ENCODE peak calls at places on chromosomes 1 and 21, in seven cellular contexts. One of them, this sample, is unnamed.

GRCh38 chr1:240234477-240235225 is 143.0 kb downstream of the FMN2 start:
- DNase-seq in ovary: no peak
- DNase-seq in uterus: no peak
- DNase-seq in GM23338: no peak
- DNase-seq in IMR-90: peak
- DNase-seq in AG10803: peak
- DNase-seq in naive thymus-derived CD4-positive, alpha-beta T cell: no peak
- DNase-seq in this sample: no peak

GRCh38 chr1:34785231-34785874 is 4.3 kb downstream of the GJB3 start:
- DNase-seq in ovary: no peak
- DNase-seq in naive thymus-derived CD4-positive, alpha-beta T cell: no peak
- DNase-seq in uterus: no peak
- DNase-seq in AG10803: no peak
- DNase-seq in GM23338: no peak
- DNase-seq in IMR-90: no peak
- DNase-seq in this sample: no peak

GRCh38 chr1:43232071-43232470 is 37.7 kb upstream of the TMEM125 start:
- DNase-seq in ovary: no peak
- DNase-seq in AG10803: peak
- DNase-seq in naive thymus-derived CD4-positive, alpha-beta T cell: no peak
- DNase-seq in GM23338: no peak
- DNase-seq in uterus: no peak
- DNase-seq in IMR-90: peak
- DNase-seq in this sample: no peak

GRCh38 chr1:192589813-192590212 is 14.2 kb downstream of the RGS1 start:
- DNase-seq in GM23338: no peak
- DNase-seq in uterus: no peak
- DNase-seq in IMR-90: peak
- DNase-seq in naive thymus-derived CD4-positive, alpha-beta T cell: no peak
- DNase-seq in ovary: no peak
- DNase-seq in AG10803: peak
- DNase-seq in this sample: no peak

GRCh38 chr1:93690921-93691789 is 9.5 kb upstream of the BCAR3 start:
- DNase-seq in IMR-90: no peak
- DNase-seq in naive thymus-derived CD4-positive, alpha-beta T cell: no peak
- DNase-seq in GM23338: peak
- DNase-seq in ovary: no peak
- DNase-seq in AG10803: no peak
- DNase-seq in uterus: no peak
- DNase-seq in this sample: no peak

GRCh38 chr1:24107462-24108225 is 4.3 kb downstream of the MYOM3 start:
- DNase-seq in uterus: no peak
- DNase-seq in IMR-90: peak
- DNase-seq in ovary: no peak
- DNase-seq in naive thymus-derived CD4-positive, alpha-beta T cell: no peak
- DNase-seq in AG10803: peak
- DNase-seq in GM23338: no peak
- DNase-seq in this sample: no peak

GRCh38 chr1:246081138-246081702 is 425.9 kb downstream of the SMYD3 start:
- DNase-seq in AG10803: no peak
- DNase-seq in GM23338: no peak
- DNase-seq in uterus: no peak
- DNase-seq in naive thymus-derived CD4-positive, alpha-beta T cell: no peak
- DNase-seq in ovary: no peak
- DNase-seq in IMR-90: no peak
- DNase-seq in this sample: no peak

GRCh38 chr1:64043328-64043727 is 160.1 kb upstream of the UBE2U start:
- DNase-seq in AG10803: peak
- DNase-seq in IMR-90: no peak
- DNase-seq in naive thymus-derived CD4-positive, alpha-beta T cell: no peak
- DNase-seq in ovary: no peak
- DNase-seq in uterus: no peak
- DNase-seq in GM23338: no peak
- DNase-seq in this sample: no peak

GRCh38 chr1:191831572-191831971 is 326.7 kb upstream of the RGS18 start:
- DNase-seq in naive thymus-derived CD4-positive, alpha-beta T cell: no peak
- DNase-seq in AG10803: no peak
- DNase-seq in GM23338: peak
- DNase-seq in ovary: no peak
- DNase-seq in uterus: no peak
- DNase-seq in IMR-90: no peak
- DNase-seq in this sample: no peak

GRCh38 chr1:204307334-204307883 is 52.3 kb downstream of the PLEKHA6 start:
- DNase-seq in ovary: peak
- DNase-seq in AG10803: peak
- DNase-seq in IMR-90: peak
- DNase-seq in naive thymus-derived CD4-positive, alpha-beta T cell: no peak
- DNase-seq in uterus: peak
- DNase-seq in GM23338: peak
- DNase-seq in this sample: peak

GRCh38 chr1:202029171-202029665 is 18.8 kb downstream of the ELF3 start:
- DNase-seq in AG10803: peak
- DNase-seq in IMR-90: peak
- DNase-seq in uterus: no peak
- DNase-seq in naive thymus-derived CD4-positive, alpha-beta T cell: no peak
- DNase-seq in GM23338: no peak
- DNase-seq in ovary: no peak
- DNase-seq in this sample: no peak

GRCh38 chr1:241675983-241676382 is 23.9 kb downstream of the WDR64 start:
- DNase-seq in ovary: no peak
- DNase-seq in AG10803: no peak
- DNase-seq in naive thymus-derived CD4-positive, alpha-beta T cell: no peak
- DNase-seq in GM23338: no peak
- DNase-seq in uterus: no peak
- DNase-seq in IMR-90: no peak
- DNase-seq in this sample: no peak

GRCh38 chr1:20726932-20727745 is 5.4 kb downstream of the SH2D5 start:
- DNase-seq in ovary: peak
- DNase-seq in naive thymus-derived CD4-positive, alpha-beta T cell: no peak
- DNase-seq in IMR-90: no peak
- DNase-seq in uterus: no peak
- DNase-seq in GM23338: no peak
- DNase-seq in AG10803: no peak
- DNase-seq in this sample: peak

GRCh38 chr1:94240822-94241221 is 3.4 kb upstream of the ARHGAP29 start:
- DNase-seq in AG10803: no peak
- DNase-seq in uterus: no peak
- DNase-seq in GM23338: peak
- DNase-seq in naive thymus-derived CD4-positive, alpha-beta T cell: no peak
- DNase-seq in IMR-90: peak
- DNase-seq in ovary: no peak
- DNase-seq in this sample: no peak

GRCh38 chr1:44114098-44114497 is 4.5 kb upstream of the KLF17 start:
- DNase-seq in IMR-90: no peak
- DNase-seq in naive thymus-derived CD4-positive, alpha-beta T cell: no peak
- DNase-seq in AG10803: no peak
- DNase-seq in GM23338: no peak
- DNase-seq in uterus: no peak
- DNase-seq in ovary: no peak
- DNase-seq in this sample: no peak

GRCh38 chr1:22930235-22930912 is 42.3 kb downstream of the LACTBL1 start:
- DNase-seq in naive thymus-derived CD4-positive, alpha-beta T cell: no peak
- DNase-seq in AG10803: peak
- DNase-seq in uterus: no peak
- DNase-seq in GM23338: peak
- DNase-seq in ovary: peak
- DNase-seq in IMR-90: peak
- DNase-seq in this sample: peak

GRCh38 chr1:151009206-151009587 is 948 bp downstream of the PRUNE1 start:
- DNase-seq in IMR-90: peak
- DNase-seq in naive thymus-derived CD4-positive, alpha-beta T cell: no peak
- DNase-seq in GM23338: no peak
- DNase-seq in uterus: no peak
- DNase-seq in ovary: no peak
- DNase-seq in AG10803: peak
- DNase-seq in this sample: no peak

GRCh38 chr1:182217071-182217470 is 155.6 kb upstream of the ZNF648 start:
- DNase-seq in IMR-90: peak
- DNase-seq in AG10803: peak
- DNase-seq in ovary: no peak
- DNase-seq in uterus: no peak
- DNase-seq in naive thymus-derived CD4-positive, alpha-beta T cell: no peak
- DNase-seq in GM23338: no peak
- DNase-seq in this sample: no peak

GRCh38 chr1:18724001-18724411 is 93.4 kb downstream of the PAX7 start:
- DNase-seq in ovary: no peak
- DNase-seq in GM23338: peak
- DNase-seq in IMR-90: no peak
- DNase-seq in uterus: no peak
- DNase-seq in naive thymus-derived CD4-positive, alpha-beta T cell: no peak
- DNase-seq in AG10803: no peak
- DNase-seq in this sample: no peak

GRCh38 chr1:151513626-151514101 is 2.5 kb downstream of the CGN start:
- DNase-seq in uterus: no peak
- DNase-seq in GM23338: peak
- DNase-seq in IMR-90: peak
- DNase-seq in AG10803: no peak
- DNase-seq in ovary: no peak
- DNase-seq in naive thymus-derived CD4-positive, alpha-beta T cell: peak
- DNase-seq in this sample: no peak

GRCh38 chr1:46996659-46997281 is 26.7 kb upstream of the CYP4X1 start:
- DNase-seq in ovary: no peak
- DNase-seq in naive thymus-derived CD4-positive, alpha-beta T cell: no peak
- DNase-seq in GM23338: no peak
- DNase-seq in uterus: no peak
- DNase-seq in AG10803: no peak
- DNase-seq in IMR-90: no peak
- DNase-seq in this sample: no peak

DNA sequence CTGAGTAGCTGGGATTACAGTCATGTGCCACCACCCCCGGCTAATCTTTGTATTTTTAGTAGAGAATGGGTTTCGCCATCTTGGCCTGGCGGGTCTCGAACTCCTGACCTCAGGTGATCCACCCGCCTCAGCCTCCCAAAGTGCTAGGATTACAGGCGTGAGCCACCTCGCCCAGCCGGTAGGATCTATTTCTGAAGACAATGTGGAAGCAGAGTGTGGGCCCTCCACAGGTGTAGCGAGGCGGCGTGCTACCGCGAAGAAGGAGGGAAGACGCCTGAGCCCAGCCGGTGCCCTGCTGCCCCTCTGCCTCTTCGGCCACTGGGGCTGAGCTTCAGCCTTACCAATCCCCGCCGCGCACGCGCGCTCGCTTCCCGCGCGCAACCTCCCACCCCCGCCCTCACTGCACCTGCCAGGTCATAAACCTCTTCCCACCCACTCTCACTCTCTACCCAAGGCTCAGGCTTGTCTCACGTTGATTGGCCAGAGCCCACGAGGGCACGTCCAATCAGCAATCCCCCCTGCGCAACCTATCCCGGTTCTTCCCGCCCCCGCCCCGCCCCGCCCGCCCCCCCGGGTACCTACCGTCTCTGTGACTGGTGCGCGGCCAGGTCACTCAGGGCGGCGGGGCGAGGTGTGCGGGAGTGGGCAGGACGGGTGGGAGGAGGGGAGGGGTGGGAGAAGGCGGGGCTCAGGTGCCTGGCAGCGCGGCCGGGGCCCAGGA is 409 bp upstream of the HOOK1 start:
- DNase-seq in naive thymus-derived CD4-positive, alpha-beta T cell: peak
- DNase-seq in AG10803: no peak
- DNase-seq in GM23338: peak
- DNase-seq in ovary: peak
- DNase-seq in uterus: peak
- DNase-seq in IMR-90: no peak
- DNase-seq in this sample: peak
- H3K4me3 ChIP-seq in naive thymus-derived CD4-positive, alpha-beta T cell: peak
- H3K4me3 ChIP-seq in AG10803: no peak
- H3K4me3 ChIP-seq in GM23338: peak
- H3K4me3 ChIP-seq in ovary: peak
- H3K4me3 ChIP-seq in uterus: peak
- H3K4me3 ChIP-seq in IMR-90: no peak
- H3K4me3 ChIP-seq in this sample: peak

GRCh38 chr1:212945056-212945455 is 5.3 kb upstream of the VASH2 start:
- DNase-seq in AG10803: no peak
- DNase-seq in GM23338: no peak
- DNase-seq in naive thymus-derived CD4-positive, alpha-beta T cell: no peak
- DNase-seq in uterus: no peak
- DNase-seq in IMR-90: no peak
- DNase-seq in ovary: no peak
- DNase-seq in this sample: no peak
- H3K4me3 ChIP-seq in AG10803: no peak
- H3K4me3 ChIP-seq in GM23338: no peak
- H3K4me3 ChIP-seq in naive thymus-derived CD4-positive, alpha-beta T cell: no peak
- H3K4me3 ChIP-seq in uterus: no peak
- H3K4me3 ChIP-seq in IMR-90: no peak
- H3K4me3 ChIP-seq in ovary: no peak
- H3K4me3 ChIP-seq in this sample: no peak

GRCh38 chr21:25566645-25567044 is 40.6 kb downstream of the MRPL39 start:
- DNase-seq in uterus: no peak
- DNase-seq in GM23338: no peak
- DNase-seq in AG10803: no peak
- DNase-seq in ovary: no peak
- DNase-seq in naive thymus-derived CD4-positive, alpha-beta T cell: no peak
- DNase-seq in IMR-90: no peak
- DNase-seq in this sample: no peak

GRCh38 chr21:25569711-25570110 is 37.6 kb downstream of the MRPL39 start:
- DNase-seq in IMR-90: no peak
- DNase-seq in uterus: no peak
- DNase-seq in ovary: no peak
- DNase-seq in AG10803: no peak
- DNase-seq in naive thymus-derived CD4-positive, alpha-beta T cell: no peak
- DNase-seq in GM23338: no peak
- DNase-seq in this sample: no peak

GRCh38 chr21:25567472-25567871 is 39.8 kb downstream of the MRPL39 start:
- DNase-seq in GM23338: no peak
- DNase-seq in uterus: no peak
- DNase-seq in naive thymus-derived CD4-positive, alpha-beta T cell: no peak
- DNase-seq in ovary: no peak
- DNase-seq in AG10803: no peak
- DNase-seq in IMR-90: no peak
- DNase-seq in this sample: no peak

GRCh38 chr21:25569084-25569483 is 38.2 kb downstream of the MRPL39 start:
- DNase-seq in GM23338: no peak
- DNase-seq in IMR-90: peak
- DNase-seq in uterus: no peak
- DNase-seq in naive thymus-derived CD4-positive, alpha-beta T cell: no peak
- DNase-seq in ovary: no peak
- DNase-seq in AG10803: no peak
- DNase-seq in this sample: no peak

DNA sequence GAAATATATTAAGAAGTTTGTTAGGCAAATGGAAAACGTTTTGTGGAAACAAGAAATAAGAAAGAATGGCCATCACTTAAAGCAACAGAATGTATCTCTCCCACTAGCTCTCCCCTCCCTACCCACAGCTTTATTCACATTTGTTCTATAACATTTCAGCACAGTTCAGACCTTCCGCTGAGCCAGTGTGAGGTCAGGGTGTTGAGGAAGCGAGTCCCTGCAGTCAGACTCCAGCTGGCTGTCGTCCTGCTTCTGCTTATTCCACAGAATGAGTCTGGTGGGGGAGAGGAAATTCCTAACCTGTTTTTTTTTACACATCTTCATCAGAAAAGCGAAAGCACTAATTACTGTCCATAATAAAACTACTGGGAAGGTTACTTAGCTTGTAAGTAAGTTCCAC is 39.1 kb downstream of the MRPL39 start:
- DNase-seq in uterus: peak
- DNase-seq in AG10803: peak
- DNase-seq in naive thymus-derived CD4-positive, alpha-beta T cell: no peak
- DNase-seq in IMR-90: peak
- DNase-seq in GM23338: peak
- DNase-seq in ovary: peak
- DNase-seq in this sample: peak
- H3K4me3 ChIP-seq in uterus: no peak
- H3K4me3 ChIP-seq in AG10803: no peak
- H3K4me3 ChIP-seq in naive thymus-derived CD4-positive, alpha-beta T cell: peak
- H3K4me3 ChIP-seq in IMR-90: peak
- H3K4me3 ChIP-seq in GM23338: no peak
- H3K4me3 ChIP-seq in ovary: no peak
- H3K4me3 ChIP-seq in this sample: no peak

GRCh38 chr1:243421784-243422183 is 165.9 kb downstream of the SDCCAG8 start:
- DNase-seq in AG10803: peak
- DNase-seq in ovary: peak
- DNase-seq in GM23338: peak
- DNase-seq in naive thymus-derived CD4-positive, alpha-beta T cell: peak
- DNase-seq in IMR-90: peak
- DNase-seq in uterus: peak
- DNase-seq in this sample: peak
- H3K4me3 ChIP-seq in AG10803: peak
- H3K4me3 ChIP-seq in ovary: peak
- H3K4me3 ChIP-seq in GM23338: no peak
- H3K4me3 ChIP-seq in naive thymus-derived CD4-positive, alpha-beta T cell: peak
- H3K4me3 ChIP-seq in IMR-90: no peak
- H3K4me3 ChIP-seq in uterus: peak
- H3K4me3 ChIP-seq in this sample: peak

This sample was measured in testis.